ENCODE peak calls at places on chromosomes 13 and 19, in nine cellular contexts. Z, A, R, H, Y, U, S, D and M are unnamed samples.

GRCh38 chr19:7533281-7533819 is 2.2 kb upstream of the PNPLA6 start:
- DNase-seq in Z (no peak), A (peak), R (no peak), H (no peak), Y (no peak), U (no peak), S (peak), D (no peak), M (no peak)

GRCh38 chr19:3655402-3656072 is 28.9 kb upstream of the CACTIN start:
- DNase-seq in Z (no peak), A (peak), R (no peak), H (peak), Y (no peak), U (peak), S (peak), D (peak), M (no peak)

GRCh38 chr13:112705286-112705685 is 15.4 kb downstream of the ATP11A start:
- DNase-seq in Z (no peak), A (no peak), R (no peak), H (no peak), Y (no peak), U (no peak), S (no peak), D (no peak), M (no peak)

GRCh38 chr19:31154021-31154420 is 195.2 kb downstream of the TSHZ3 start:
- DNase-seq in Z (no peak), A (peak), R (no peak), H (no peak), Y (no peak), U (no peak), S (no peak), D (peak), M (no peak)

GRCh38 chr13:101127741-101128353 is 288.5 kb downstream of the NALCN start:
- DNase-seq in Z (no peak), A (peak), R (no peak), H (no peak), Y (no peak), U (no peak), S (peak), D (no peak), M (no peak)

GRCh38 chr19:485122-485521 is 11.2 kb upstream of the MADCAM1 start:
- DNase-seq in Z (no peak), A (no peak), R (no peak), H (no peak), Y (no peak), U (no peak), S (no peak), D (no peak), M (no peak)

GRCh38 chr19:16922949-16923348 is 34.1 kb downstream of the F2RL3 start:
- DNase-seq in Z (no peak), A (no peak), R (no peak), H (no peak), Y (no peak), U (no peak), S (no peak), D (no peak), M (no peak)

GRCh38 chr19:4831351-4832340 is at the start of gene TICAM1:
- DNase-seq in Z (peak), A (peak), R (no peak), H (no peak), Y (no peak), U (peak), S (peak), D (no peak), M (no peak)

GRCh38 chr13:106375085-106375484 is 160.4 kb downstream of the EFNB2 start:
- DNase-seq in Z (no peak), A (no peak), R (no peak), H (no peak), Y (no peak), U (no peak), S (no peak), D (no peak), M (no peak)

GRCh38 chr19:5826531-5827341 is 12.8 kb downstream of the FUT6 start:
- DNase-seq in Z (no peak), A (no peak), R (no peak), H (no peak), Y (no peak), U (peak), S (peak), D (no peak), M (no peak)

GRCh38 chr13:27403252-27403678 is 21.2 kb upstream of the GTF3A start:
- DNase-seq in Z (no peak), A (peak), R (no peak), H (no peak), Y (peak), U (no peak), S (peak), D (peak), M (no peak)

GRCh38 chr19:12800873-12801465 is 631 bp downstream of the PRDX2 start:
- DNase-seq in Z (no peak), A (no peak), R (no peak), H (no peak), Y (no peak), U (no peak), S (no peak), D (no peak), M (no peak)

GRCh38 chr19:3612901-3613741 is 6.4 kb upstream of the TBXA2R start:
- DNase-seq in Z (no peak), A (no peak), R (no peak), H (no peak), Y (no peak), U (no peak), S (peak), D (no peak), M (no peak)

GRCh38 chr19:35731353-35731752 is 10.9 kb downstream of the IGFLR1 start:
- DNase-seq in Z (no peak), A (no peak), R (no peak), H (no peak), Y (no peak), U (no peak), S (no peak), D (no peak), M (no peak)

GRCh38 chr19:38522915-38523314 is 89.4 kb downstream of the RYR1 start:
- DNase-seq in Z (no peak), A (no peak), R (no peak), H (no peak), Y (no peak), U (no peak), S (no peak), D (no peak), M (no peak)

GRCh38 chr13:25232937-25233515 is 54.3 kb downstream of the MTMR6 start:
- DNase-seq in Z (no peak), A (peak), R (no peak), H (no peak), Y (no peak), U (peak), S (peak), D (no peak), M (no peak)

GRCh38 chr19:18814063-18814462 is 17.7 kb upstream of the UPF1 start:
- DNase-seq in Z (no peak), A (no peak), R (no peak), H (no peak), Y (no peak), U (no peak), S (peak), D (no peak), M (no peak)

GRCh38 chr13:44715287-44716224 is 139.4 kb upstream of the TSC22D1 start:
- DNase-seq in Z (no peak), A (no peak), R (no peak), H (no peak), Y (no peak), U (no peak), S (no peak), D (no peak), M (no peak)

GRCh38 chr19:6997679-6998445 is 23.4 kb downstream of the MBD3L2B start:
- DNase-seq in Z (no peak), A (no peak), R (no peak), H (no peak), Y (no peak), U (no peak), S (no peak), D (no peak), M (no peak)

GRCh38 chr19:3095375-3096191 is 1.4 kb downstream of the GNA11 start:
- DNase-seq in Z (no peak), A (no peak), R (no peak), H (no peak), Y (no peak), U (no peak), S (no peak), D (no peak), M (no peak)

GRCh38 chr19:40607311-40607871 is 6.2 kb downstream of the LTBP4 start:
- DNase-seq in Z (no peak), A (no peak), R (no peak), H (no peak), Y (no peak), U (peak), S (no peak), D (no peak), M (no peak)

GRCh38 chr13:48873598-48873997 is 102.1 kb upstream of the FNDC3A start:
- DNase-seq in Z (no peak), A (peak), R (no peak), H (no peak), Y (no peak), U (no peak), S (peak), D (no peak), M (no peak)

GRCh38 chr19:53432088-53432661 is 391 bp downstream of the ZNF761 start:
- DNase-seq in Z (peak), A (peak), R (no peak), H (no peak), Y (no peak), U (no peak), S (peak), D (no peak), M (no peak)